ENCODE peak calls at places on chromosome 12, in six cellular contexts. G is cardiac fibroblast, V is thyroid gland, W is aorta, R is GM06990, C is COLO829. B is an unnamed sample.

GRCh38 chr12:63994704-63995103 is 150.2 kb downstream of the SRGAP1 start:
- DNase-seq in W (no peak), G (no peak), R (no peak), C (no peak), V (no peak), B (no peak)

GRCh38 chr12:53478865-53479264 is 20.4 kb downstream of the MAP3K12 start:
- DNase-seq in G (peak; percentile 58), V (no peak), C (no peak), W (no peak), R (no peak), B (no peak)

GRCh38 chr12:47216150-47216677 is 136.5 kb upstream of the AMIGO2 start:
- DNase-seq in R (peak; percentile 69), G (no peak), V (no peak), C (no peak), W (no peak), B (no peak)

GRCh38 chr12:50617657-50618056 is 112.9 kb downstream of the DIP2B start:
- DNase-seq in V (no peak), W (no peak), G (no peak), R (no peak), C (no peak), B (no peak)

GRCh38 chr12:108939594-108939993 is 59.7 kb downstream of the DAO start:
- DNase-seq in G (peak; percentile 26), C (no peak), V (no peak), W (no peak), R (no peak), B (no peak)

GRCh38 chr12:109563291-109564284 is 9.7 kb downstream of the MMAB start:
- DNase-seq in W (peak; percentile 45), V (no peak), R (no peak), G (peak; percentile 27), C (no peak), B (no peak)

GRCh38 chr12:27434673-27435565 is 11.6 kb upstream of the SMCO2 start:
- DNase-seq in V (peak; percentile 11), G (peak; percentile 25), R (peak; percentile 23), W (no peak), C (peak; percentile 26), B (no peak)

GRCh38 chr12:65121049-65121955 is at the start of gene WIF1:
- DNase-seq in R (peak; percentile 30), W (peak; percentile 77), V (peak; percentile 16), G (no peak), C (no peak), B (no peak)

GRCh38 chr12:13889913-13890312 is 91.5 kb downstream of the GRIN2B start:
- DNase-seq in V (no peak), C (no peak), R (no peak), G (no peak), W (no peak), B (no peak)

GRCh38 chr12:125004621-125005020 is 11.2 kb downstream of the BRI3BP start:
- DNase-seq in C (no peak), R (no peak), W (no peak), G (no peak), V (no peak), B (no peak)

GRCh38 chr12:14846042-14846587 is 2.8 kb upstream of the ART4 start:
- DNase-seq in V (no peak), C (no peak), W (no peak), R (no peak), G (no peak), B (no peak)

GRCh38 chr12:49121047-49121696 is 10.0 kb downstream of the TUBA1B start:
- DNase-seq in W (no peak), C (peak; percentile 81), G (peak; percentile 83), R (no peak), V (peak; percentile 43), B (no peak)

GRCh38 chr12:10362828-10363664 is 26.8 kb downstream of the KLRK1 start:
- DNase-seq in G (peak; percentile 51), R (no peak), C (peak; percentile 8), W (no peak), V (no peak), B (no peak)

GRCh38 chr12:113407931-113408585 is 4.4 kb upstream of the SDS start:
- DNase-seq in R (no peak), W (no peak), V (peak; percentile 40), C (no peak), G (peak; percentile 68), B (no peak)

GRCh38 chr12:77325505-77325904 is 260.1 kb upstream of the E2F7 start:
- DNase-seq in V (no peak), G (no peak), W (peak; percentile 76), R (peak; percentile 6), C (no peak), B (no peak)

GRCh38 chr12:117042171-117042809 is 56.9 kb downstream of the TESC start:
- DNase-seq in R (no peak), V (no peak), C (peak; percentile 65), W (no peak), G (peak; percentile 9), B (no peak)

GRCh38 chr12:121804417-121805111 is 755 bp downstream of the SETD1B start:
- DNase-seq in C (no peak), G (peak; percentile 37), R (peak; percentile 76), V (peak; percentile 55), W (peak; percentile 82), B (no peak)

GRCh38 chr12:111166779-111167540 is 201.9 kb downstream of the PHETA1 start:
- DNase-seq in V (peak; percentile 23), C (no peak), G (no peak), W (no peak), R (no peak), B (no peak)

GRCh38 chr12:12592930-12593329 is 18.7 kb upstream of the CREBL2 start:
- DNase-seq in G (peak; percentile 62), V (no peak), R (no peak), C (no peak), W (no peak), B (no peak)

GRCh38 chr12:20596036-20596435 is 99.1 kb upstream of the SLCO1C1 start:
- DNase-seq in W (no peak), C (no peak), V (no peak), G (peak; percentile 51), R (no peak), B (peak; percentile 21)

B was measured in NCI-H2081 treated with DMSO at 0.1 percent for 48 hours.